ENCODE peak calls at places on chromosomes 5 and 9, in six cellular contexts. Z is A549, R is HCT116, B is GM12878, V is K562, O is endothelial cell of umbilical vein. H is an unnamed sample.

GRCh38 chr9:108645520-108645919 is 210.3 kb downstream of the ACTL7B start:
- DNase-seq in Z (no peak), R (no peak), B (no peak), V (no peak), O (no peak), H (peak)

GRCh38 chr5:169812786-169813185 is 167.5 kb downstream of the INSYN2B start:
- DNase-seq in Z (no peak), R (no peak), B (no peak), V (no peak), O (no peak), H (no peak)

GRCh38 chr9:94108584-94108983 is 24.3 kb downstream of the PTPDC1 start:
- DNase-seq in Z (no peak), R (no peak), B (no peak), V (no peak), O (no peak), H (no peak)

GRCh38 chr5:112576298-112576925 is 157.3 kb upstream of the EPB41L4A start:
- DNase-seq in Z (no peak), R (no peak), B (no peak), V (no peak), O (peak), H (no peak)

GRCh38 chr9:26947736-26948135 is 694 bp upstream of the PLAA start:
- DNase-seq in Z (no peak), R (no peak), B (no peak), V (no peak), O (no peak), H (peak)

GRCh38 chr5:176994460-176995121 is 12.0 kb downstream of the UIMC1 start:
- DNase-seq in Z (no peak), R (no peak), B (peak), V (peak), O (peak), H (peak)

GRCh38 chr5:61933787-61934626 is 372.0 kb upstream of the KIF2A start:
- DNase-seq in Z (peak), R (peak), B (peak), V (peak), O (peak), H (peak)

GRCh38 chr9:107309271-107309670 is 26.2 kb downstream of the RAD23B start:
- DNase-seq in Z (no peak), R (no peak), B (peak), V (no peak), O (no peak), H (no peak)

GRCh38 chr5:35312281-35312680 is 82.0 kb upstream of the PRLR start:
- DNase-seq in Z (no peak), R (no peak), B (no peak), V (no peak), O (no peak), H (no peak)

GRCh38 chr5:88690619-88691560 is 192.1 kb downstream of the MEF2C start:
- DNase-seq in Z (peak), R (peak), B (no peak), V (peak), O (peak), H (peak)

GRCh38 chr5:126138475-126139005 is 284.7 kb upstream of the GRAMD2B start:
- DNase-seq in Z (no peak), R (no peak), B (no peak), V (no peak), O (no peak), H (no peak)

GRCh38 chr5:125750538-125751186 is 672.5 kb upstream of the GRAMD2B start:
- DNase-seq in Z (no peak), R (peak), B (no peak), V (no peak), O (no peak), H (no peak)

GRCh38 chr5:37900692-37901091 is 60.9 kb upstream of the GDNF start:
- DNase-seq in Z (no peak), R (peak), B (no peak), V (no peak), O (peak), H (peak)

GRCh38 chr9:71683598-71684235 is 84.6 kb downstream of the CEMIP2 start:
- DNase-seq in Z (no peak), R (peak), B (no peak), V (no peak), O (no peak), H (peak)

GRCh38 chr9:116644099-116644688 is 42.9 kb upstream of the TRIM32 start:
- DNase-seq in Z (no peak), R (no peak), B (no peak), V (no peak), O (no peak), H (no peak)

GRCh38 chr9:123416171-123416570 is 60.2 kb downstream of the CRB2 start:
- DNase-seq in Z (no peak), R (no peak), B (no peak), V (no peak), O (no peak), H (no peak)

GRCh38 chr5:163705983-163706771 is 200.8 kb downstream of the MAT2B start:
- DNase-seq in Z (no peak), R (no peak), B (no peak), V (no peak), O (peak), H (no peak)

GRCh38 chr5:169300468-169301385 is at the start of gene SLIT3:
- DNase-seq in Z (peak), R (no peak), B (no peak), V (peak), O (peak), H (no peak)

GRCh38 chr9:91465420-91465819 is 41.8 kb upstream of the NFIL3 start:
- DNase-seq in Z (no peak), R (no peak), B (no peak), V (no peak), O (no peak), H (no peak)

GRCh38 chr5:65730910-65731309 is 8.9 kb downstream of the NLN start:
- DNase-seq in Z (no peak), R (no peak), B (no peak), V (no peak), O (no peak), H (no peak)

GRCh38 chr5:118722165-118723020 is 266.0 kb downstream of the DTWD2 start:
- DNase-seq in Z (no peak), R (no peak), B (peak), V (no peak), O (no peak), H (no peak)

GRCh38 chr5:26192496-26192895 is 845.9 kb downstream of the CDH9 start:
- DNase-seq in Z (peak), R (no peak), B (no peak), V (no peak), O (no peak), H (no peak)

GRCh38 chr5:82406200-82406773 is 128.1 kb upstream of the RPS23 start:
- DNase-seq in Z (no peak), R (no peak), B (no peak), V (no peak), O (peak), H (peak)

GRCh38 chr5:83554133-83554532 is 82.6 kb downstream of the VCAN start:
- DNase-seq in Z (no peak), R (no peak), B (no peak), V (no peak), O (no peak), H (no peak)

GRCh38 chr5:61683926-61684325 is 351.9 kb downstream of the ZSWIM6 start:
- DNase-seq in Z (no peak), R (no peak), B (no peak), V (no peak), O (no peak), H (no peak)

GRCh38 chr5:3740546-3741371 is 145.1 kb downstream of the IRX1 start:
- DNase-seq in Z (no peak), R (no peak), B (no peak), V (no peak), O (no peak), H (no peak)

GRCh38 chr5:79149432-79149831 is 37.8 kb downstream of the BHMT start:
- DNase-seq in Z (no peak), R (no peak), B (no peak), V (no peak), O (no peak), H (no peak)

GRCh38 chr5:36569456-36569855 is 37.0 kb upstream of the SLC1A3 start:
- DNase-seq in Z (no peak), R (no peak), B (no peak), V (no peak), O (no peak), H (no peak)

GRCh38 chr5:170306381-170306790 is 8.8 kb upstream of the LCP2 start:
- DNase-seq in Z (no peak), R (no peak), B (no peak), V (peak), O (no peak), H (peak)

GRCh38 chr5:109450129-109450877 is 40.5 kb upstream of the PJA2 start:
- DNase-seq in Z (no peak), R (no peak), B (no peak), V (no peak), O (no peak), H (no peak)
- TF ChIP-seq MAX in Z (no peak), R (no peak), B (no peak), V (no peak), O (no peak), H (no peak)

GRCh38 chr9:37943329-37944265 is 39.7 kb upstream of the SLC25A51 start:
- DNase-seq in Z (no peak), R (peak), B (no peak), V (no peak), O (peak), H (no peak)

GRCh38 chr9:37944266-37944650 is 40.3 kb upstream of the SLC25A51 start:
- DNase-seq in Z (no peak), R (no peak), B (no peak), V (no peak), O (no peak), H (no peak)

GRCh38 chr9:37946971-37947370 is 43.0 kb upstream of the SLC25A51 start:
- DNase-seq in Z (no peak), R (no peak), B (no peak), V (no peak), O (no peak), H (no peak)

GRCh38 chr9:37946041-37946440 is 42.1 kb upstream of the SLC25A51 start:
- DNase-seq in Z (no peak), R (no peak), B (no peak), V (no peak), O (no peak), H (no peak)

GRCh38 chr9:37944671-37945481 is 40.9 kb upstream of the SLC25A51 start:
- DNase-seq in Z (no peak), R (no peak), B (no peak), V (no peak), O (no peak), H (no peak)
- TF ChIP-seq POLR2A in Z (no peak), R (no peak), B (no peak), V (no peak), O (no peak), H (no peak)

GRCh38 chr5:23820764-23821471 is 313.5 kb downstream of the PRDM9 start:
- DNase-seq in Z (peak), R (no peak), B (no peak), V (peak), O (no peak), H (peak)
- TF ChIP-seq CTCF in Z (peak), R (no peak), B (peak), V (no peak), O (no peak), H (peak)

DNA sequence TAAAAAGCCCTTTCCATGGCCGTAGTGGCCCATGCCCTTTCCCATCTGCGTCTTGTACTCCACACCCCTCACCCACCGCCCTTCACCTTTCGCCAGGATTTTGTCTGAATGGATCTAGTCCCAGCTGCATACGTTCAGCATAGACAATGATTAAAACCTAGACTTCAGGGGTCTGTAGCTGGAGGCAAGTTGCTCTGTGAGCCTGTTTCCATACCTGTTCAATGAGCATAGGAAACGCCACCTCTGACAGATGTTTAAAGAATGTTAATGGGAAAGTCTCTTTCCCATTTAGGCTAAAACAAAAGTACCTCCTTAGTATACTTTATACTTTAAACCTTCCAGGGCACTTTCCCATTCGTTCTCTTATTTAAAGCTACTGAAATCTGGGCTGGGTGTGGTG is 105.7 kb downstream of the SPRY4 start:
- DNase-seq in Z (no peak), R (no peak), B (no peak), V (no peak), O (no peak), H (no peak)
- TF ChIP-seq MAX in Z (no peak), R (no peak), B (no peak), V (no peak), O (no peak), H (no peak)

GRCh38 chr5:75337366-75338021 is 474 bp downstream of the HMGCR start:
- DNase-seq in Z (no peak), R (no peak), B (no peak), V (peak), O (peak), H (no peak)

GRCh38 chr5:75335486-75335885 is 1.5 kb upstream of the HMGCR start:
- DNase-seq in Z (no peak), R (no peak), B (no peak), V (no peak), O (no peak), H (no peak)

GRCh38 chr5:75335952-75336624 is 932 bp upstream of the HMGCR start:
- DNase-seq in Z (peak), R (peak), B (peak), V (peak), O (peak), H (peak)

GRCh38 chr5:75338408-75338807 is 1.4 kb downstream of the HMGCR start:
- DNase-seq in Z (no peak), R (no peak), B (no peak), V (no peak), O (no peak), H (no peak)

DNA sequence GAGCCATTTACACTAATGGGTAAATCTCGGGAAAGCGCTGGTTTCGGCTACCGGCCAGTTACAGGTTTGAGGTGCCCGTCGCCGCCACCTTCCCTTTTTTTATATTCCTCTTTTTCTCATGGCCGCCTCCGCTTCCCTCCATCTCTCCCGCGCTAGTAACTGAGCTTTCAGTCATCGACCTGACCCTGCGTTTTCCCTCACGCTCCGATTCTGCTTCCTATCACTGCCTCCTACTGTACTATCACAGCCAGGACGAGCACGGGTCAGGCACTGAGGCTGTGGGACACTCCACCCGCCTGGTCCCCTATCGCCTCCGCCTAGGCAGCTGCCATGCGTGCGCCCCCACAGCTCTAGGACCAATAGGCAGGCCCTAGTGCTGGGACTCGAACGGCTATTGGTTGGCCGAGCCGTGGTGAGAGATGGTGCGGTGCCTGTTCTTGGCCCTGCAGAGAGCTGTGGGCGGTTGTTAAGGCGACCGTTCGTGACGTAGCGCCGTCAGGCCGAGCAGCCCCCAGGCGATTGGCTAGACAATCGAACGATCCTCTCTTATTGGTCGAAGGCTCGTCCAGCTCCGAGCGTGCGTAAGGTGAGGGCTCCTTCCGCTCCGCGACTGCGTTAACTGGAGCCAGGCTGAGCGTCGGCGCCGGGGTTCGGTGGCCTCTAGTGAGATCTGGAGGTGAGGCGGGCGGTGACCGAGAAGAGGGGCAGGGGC is at the start of gene HMGCR:
- DNase-seq in Z (peak), R (peak), B (peak), V (peak), O (peak), H (peak)
- TF ChIP-seq POLR2A in Z (peak), R (peak), B (peak), V (peak), O (peak), H (peak)

GRCh38 chr9:5773324-5773999 is 59.5 kb downstream of the ERMP1 start:
- DNase-seq in Z (no peak), R (no peak), B (no peak), V (peak), O (no peak), H (peak)
- TF ChIP-seq CTCF in Z (peak), R (peak), B (peak), V (no peak), O (no peak), H (peak)

DNA sequence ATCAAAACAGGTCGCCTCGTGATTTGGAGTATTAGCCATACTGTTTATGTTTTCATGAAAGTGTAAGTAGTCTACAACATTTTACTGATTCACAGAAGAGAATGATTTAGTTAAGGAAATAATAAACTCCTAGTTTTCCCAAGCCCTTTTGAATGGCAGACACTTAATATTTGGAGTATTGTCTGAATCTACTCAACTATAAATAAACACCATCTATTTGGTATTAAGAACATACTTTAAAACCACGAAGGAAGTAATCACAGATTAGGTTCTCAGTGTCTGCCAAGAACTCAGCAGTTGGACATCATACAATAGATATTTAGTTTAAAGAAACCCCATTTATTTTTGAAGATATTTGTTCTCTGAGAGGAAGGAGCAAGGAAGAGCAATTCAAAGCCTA is 258.5 kb upstream of the RASA1 start:
- DNase-seq in Z (no peak), R (no peak), B (no peak), V (no peak), O (no peak), H (no peak)
- TF ChIP-seq MAX in Z (no peak), R (no peak), B (no peak), V (no peak), O (no peak), H (no peak)

H was measured in NB4.